ENCODE peak calls at places on chromosomes 7 and 10, in four cellular contexts. O is brain microvascular endothelial cell, A is RWPE2, N is cardiac fibroblast. S is an unnamed sample.

GRCh38 chr10:75995041-75995430 is 563.6 kb downstream of the LRMDA start:
- DNase-seq in O (no peak), A (no peak), N (no peak), S (no peak)

GRCh38 chr10:74208997-74209396 is 58.0 kb downstream of the ADK start:
- DNase-seq in O (no peak), A (no peak), N (no peak), S (no peak)

GRCh38 chr10:18238875-18239485 is 98.8 kb downstream of the CACNB2 start:
- DNase-seq in O (peak), A (no peak), N (peak), S (peak)

GRCh38 chr10:62079885-62080559 is 178.5 kb downstream of the ARID5B start:
- DNase-seq in O (no peak), A (no peak), N (no peak), S (no peak)

GRCh38 chr7:158300427-158300826 is 287.2 kb downstream of the PTPRN2 start:
- DNase-seq in O (no peak), A (no peak), N (no peak), S (no peak)

GRCh38 chr10:88239212-88239611 is 343.9 kb downstream of the RNLS start:
- DNase-seq in O (no peak), A (no peak), N (no peak), S (no peak)

GRCh38 chr10:23755557-23755956 is 316.7 kb downstream of the OTUD1 start:
- DNase-seq in O (no peak), A (no peak), N (no peak), S (no peak)

GRCh38 chr10:73653701-73654100 is 2.1 kb downstream of the SYNPO2L start:
- DNase-seq in O (peak), A (no peak), N (peak), S (peak)

GRCh38 chr10:119343001-119343601 is 135.7 kb downstream of the GRK5 start:
- DNase-seq in O (no peak), A (no peak), N (no peak), S (no peak)

GRCh38 chr7:118298771-118299170 is 74.3 kb downstream of the ANKRD7 start:
- DNase-seq in O (no peak), A (no peak), N (no peak), S (no peak)

GRCh38 chr10:31774928-31775668 is 153.5 kb downstream of the ARHGAP12 start:
- DNase-seq in O (no peak), A (no peak), N (no peak), S (no peak)

GRCh38 chr7:33901199-33901598 is 4.1 kb upstream of the BMPER start:
- DNase-seq in O (no peak), A (no peak), N (no peak), S (no peak)

GRCh38 chr10:124624875-124625274 is 119.3 kb downstream of the FAM53B start:
- DNase-seq in O (no peak), A (no peak), N (no peak), S (no peak)

GRCh38 chr7:4797858-4798705 is 22.7 kb downstream of the AP5Z1 start:
- DNase-seq in O (no peak), A (peak), N (peak), S (no peak)

GRCh38 chr7:159109092-159110035 is 35.3 kb downstream of the VIPR2 start:
- DNase-seq in O (no peak), A (peak), N (no peak), S (no peak)

GRCh38 chr7:7324698-7325097 is 142.4 kb downstream of the C1GALT1 start:
- DNase-seq in O (no peak), A (no peak), N (no peak), S (no peak)

GRCh38 chr7:12549106-12549505 is 21.4 kb upstream of the SCIN start:
- DNase-seq in O (peak), A (no peak), N (no peak), S (no peak)

GRCh38 chr10:62560207-62560819 is 186.1 kb downstream of the ZNF365 start:
- DNase-seq in O (no peak), A (no peak), N (peak), S (no peak)

GRCh38 chr10:71244638-71245419 is 32.5 kb downstream of the UNC5B start:
- DNase-seq in O (peak), A (no peak), N (peak), S (no peak)
- H3K4me3 ChIP-seq in O (peak), A (no peak), N (no peak), S (no peak)

GRCh38 chr7:123662755-123663154 is 7.1 kb downstream of the LMOD2 start:
- DNase-seq in O (no peak), A (no peak), N (no peak), S (no peak)
- H3K4me3 ChIP-seq in O (no peak), A (no peak), N (no peak), S (no peak)

GRCh38 chr7:98085674-98086073 is 21.0 kb upstream of the LMTK2 start:
- DNase-seq in O (no peak), A (no peak), N (no peak), S (no peak)
- H3K4me3 ChIP-seq in O (no peak), A (no peak), N (no peak), S (no peak)

DNA sequence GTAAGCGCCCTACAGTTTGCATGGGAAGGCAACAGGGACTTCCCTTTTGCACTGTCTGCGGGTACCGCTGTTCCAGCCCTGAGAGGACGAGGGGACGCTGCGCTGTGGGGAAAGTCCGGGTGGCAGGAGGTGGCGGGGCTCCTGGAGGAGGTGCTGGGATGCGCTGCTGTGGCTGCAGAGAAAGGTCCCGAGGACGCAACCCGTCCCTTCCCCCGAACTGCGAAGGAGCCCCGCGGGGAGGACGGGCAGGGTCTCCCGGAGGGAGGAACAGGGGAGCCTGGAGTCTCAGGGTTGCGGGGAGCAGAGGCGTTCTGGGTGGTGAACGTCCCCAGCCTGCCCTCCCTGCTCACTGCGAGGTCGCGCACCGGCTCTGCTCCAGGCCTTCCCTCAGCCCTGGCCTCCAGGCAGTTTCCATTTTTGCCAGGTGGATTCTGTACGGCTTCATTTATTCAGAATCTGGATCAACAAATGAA is 91.6 kb downstream of the CXCL12 start:
- DNase-seq in O (no peak), A (no peak), N (no peak), S (no peak)
- H3K4me3 ChIP-seq in O (peak), A (no peak), N (no peak), S (no peak)

GRCh38 chr7:131556912-131557457 is 557 bp upstream of the PODXL start:
- DNase-seq in O (no peak), A (no peak), N (no peak), S (no peak)
- H3K4me3 ChIP-seq in O (peak), A (peak), N (peak), S (peak)